ENCODE peak calls at places on chromosomes 12 and 14, in six cellular contexts. One of them, this sample, is unnamed.

GRCh38 chr14:35140718-35141581 is 18.6 kb downstream of the PRORP start:
- DNase-seq in coronary artery: no peak
- DNase-seq in left ventricle myocardium inferior: no peak
- DNase-seq in lung: no peak
- DNase-seq in A549: no peak
- DNase-seq in mammary epithelial cell: no peak
- DNase-seq in this sample: peak; percentile 38

GRCh38 chr12:104410786-104411185 is 46.0 kb upstream of the CHST11 start:
- DNase-seq in left ventricle myocardium inferior: no peak
- DNase-seq in lung: no peak
- DNase-seq in coronary artery: no peak
- DNase-seq in A549: no peak
- DNase-seq in mammary epithelial cell: no peak
- DNase-seq in this sample: no peak

GRCh38 chr12:116066381-116067230 is 210.9 kb downstream of the MED13L start:
- DNase-seq in mammary epithelial cell: no peak
- DNase-seq in lung: no peak
- DNase-seq in A549: peak; percentile 72
- DNase-seq in coronary artery: no peak
- DNase-seq in left ventricle myocardium inferior: peak; percentile 23
- DNase-seq in this sample: peak; percentile 32

GRCh38 chr12:65952737-65953209 is 128.5 kb downstream of the HMGA2 start:
- DNase-seq in A549: peak; percentile 42
- DNase-seq in mammary epithelial cell: peak; percentile 79
- DNase-seq in lung: no peak
- DNase-seq in left ventricle myocardium inferior: no peak
- DNase-seq in coronary artery: no peak
- DNase-seq in this sample: no peak

GRCh38 chr12:98752726-98753125 is 107.6 kb downstream of the APAF1 start:
- DNase-seq in left ventricle myocardium inferior: no peak
- DNase-seq in coronary artery: no peak
- DNase-seq in A549: peak; percentile 6
- DNase-seq in mammary epithelial cell: no peak
- DNase-seq in lung: no peak
- DNase-seq in this sample: no peak

GRCh38 chr12:113065126-113066007 is 8.8 kb downstream of the DTX1 start:
- DNase-seq in mammary epithelial cell: no peak
- DNase-seq in A549: no peak
- DNase-seq in coronary artery: no peak
- DNase-seq in left ventricle myocardium inferior: no peak
- DNase-seq in lung: no peak
- DNase-seq in this sample: peak; percentile 30

GRCh38 chr12:94290353-94290752 is 142.0 kb downstream of the PLXNC1 start:
- DNase-seq in left ventricle myocardium inferior: no peak
- DNase-seq in mammary epithelial cell: no peak
- DNase-seq in coronary artery: no peak
- DNase-seq in lung: no peak
- DNase-seq in A549: no peak
- DNase-seq in this sample: no peak

GRCh38 chr14:59595071-59595470 is 18.5 kb upstream of the CCDC175 start:
- DNase-seq in left ventricle myocardium inferior: no peak
- DNase-seq in lung: no peak
- DNase-seq in A549: no peak
- DNase-seq in coronary artery: no peak
- DNase-seq in mammary epithelial cell: no peak
- DNase-seq in this sample: no peak

GRCh38 chr14:95290769-95291440 is 28.8 kb downstream of the CLMN start:
- DNase-seq in mammary epithelial cell: peak; percentile 79
- DNase-seq in A549: no peak
- DNase-seq in left ventricle myocardium inferior: peak; percentile 64
- DNase-seq in lung: peak; percentile 41
- DNase-seq in coronary artery: peak; percentile 70
- DNase-seq in this sample: peak; percentile 36

GRCh38 chr14:103576371-103577024 is 13.7 kb downstream of the COA8 start:
- DNase-seq in mammary epithelial cell: peak; percentile 83
- DNase-seq in A549: peak; percentile 81
- DNase-seq in lung: peak; percentile 93
- DNase-seq in left ventricle myocardium inferior: peak; percentile 87
- DNase-seq in coronary artery: peak; percentile 94
- DNase-seq in this sample: peak; percentile 85

GRCh38 chr14:61742383-61742782 is 19.8 kb upstream of the SNAPC1 start:
- DNase-seq in A549: no peak
- DNase-seq in left ventricle myocardium inferior: no peak
- DNase-seq in mammary epithelial cell: no peak
- DNase-seq in lung: no peak
- DNase-seq in coronary artery: no peak
- DNase-seq in this sample: no peak

GRCh38 chr12:112978163-112979081 is at the start of gene OAS2:
- DNase-seq in A549: no peak
- DNase-seq in mammary epithelial cell: peak; percentile 71
- DNase-seq in left ventricle myocardium inferior: peak; percentile 40
- DNase-seq in coronary artery: peak; percentile 80
- DNase-seq in lung: peak; percentile 55
- DNase-seq in this sample: peak; percentile 57

GRCh38 chr12:119036878-119037493 is 55.6 kb downstream of the SRRM4 start:
- DNase-seq in mammary epithelial cell: no peak
- DNase-seq in A549: peak; percentile 33
- DNase-seq in coronary artery: no peak
- DNase-seq in lung: no peak
- DNase-seq in left ventricle myocardium inferior: no peak
- DNase-seq in this sample: no peak

GRCh38 chr12:67911293-67911637 is 78.0 kb upstream of the IFNG-AS1 start:
- DNase-seq in coronary artery: no peak
- DNase-seq in left ventricle myocardium inferior: peak; percentile 56
- DNase-seq in lung: no peak
- DNase-seq in A549: no peak
- DNase-seq in mammary epithelial cell: no peak
- DNase-seq in this sample: no peak

GRCh38 chr12:19869413-19869812 is 430.1 kb downstream of the AEBP2 start:
- DNase-seq in coronary artery: no peak
- DNase-seq in A549: no peak
- DNase-seq in lung: no peak
- DNase-seq in left ventricle myocardium inferior: no peak
- DNase-seq in mammary epithelial cell: no peak
- DNase-seq in this sample: no peak

GRCh38 chr14:85958069-85958468 is 428.1 kb downstream of the FLRT2 start:
- DNase-seq in coronary artery: no peak
- DNase-seq in A549: no peak
- DNase-seq in lung: no peak
- DNase-seq in mammary epithelial cell: no peak
- DNase-seq in left ventricle myocardium inferior: no peak
- DNase-seq in this sample: no peak

GRCh38 chr12:30969006-30969405 is 42.5 kb downstream of the TSPAN11 start:
- DNase-seq in coronary artery: no peak
- DNase-seq in mammary epithelial cell: no peak
- DNase-seq in lung: no peak
- DNase-seq in left ventricle myocardium inferior: no peak
- DNase-seq in A549: no peak
- DNase-seq in this sample: no peak

GRCh38 chr12:53071591-53072551 is 7.3 kb downstream of the SPRYD3 start:
- DNase-seq in coronary artery: peak; percentile 84
- DNase-seq in A549: no peak
- DNase-seq in left ventricle myocardium inferior: peak; percentile 87
- DNase-seq in mammary epithelial cell: no peak
- DNase-seq in lung: peak; percentile 48
- DNase-seq in this sample: no peak

GRCh38 chr12:24705741-24706358 is 243.1 kb downstream of the BCAT1 start:
- DNase-seq in left ventricle myocardium inferior: no peak
- DNase-seq in coronary artery: no peak
- DNase-seq in A549: no peak
- DNase-seq in lung: no peak
- DNase-seq in mammary epithelial cell: no peak
- DNase-seq in this sample: no peak

GRCh38 chr14:80946187-80946586 is 4.6 kb upstream of the CEP128 start:
- DNase-seq in left ventricle myocardium inferior: no peak
- DNase-seq in mammary epithelial cell: peak; percentile 82
- DNase-seq in lung: no peak
- DNase-seq in A549: no peak
- DNase-seq in coronary artery: no peak
- DNase-seq in this sample: no peak

GRCh38 chr14:102854397-102854703 is 68.1 kb upstream of the AMN start:
- DNase-seq in left ventricle myocardium inferior: no peak
- DNase-seq in mammary epithelial cell: no peak
- DNase-seq in lung: no peak
- DNase-seq in A549: no peak
- DNase-seq in coronary artery: no peak
- DNase-seq in this sample: no peak

GRCh38 chr12:127664901-127665300 is 602.1 kb upstream of the TMEM132C start:
- DNase-seq in coronary artery: no peak
- DNase-seq in mammary epithelial cell: no peak
- DNase-seq in left ventricle myocardium inferior: no peak
- DNase-seq in lung: no peak
- DNase-seq in A549: no peak
- DNase-seq in this sample: no peak

GRCh38 chr14:91801358-91801757 is 66.0 kb downstream of the TC2N start:
- DNase-seq in left ventricle myocardium inferior: no peak
- DNase-seq in lung: no peak
- DNase-seq in mammary epithelial cell: no peak
- DNase-seq in A549: no peak
- DNase-seq in coronary artery: no peak
- DNase-seq in this sample: no peak

GRCh38 chr12:89353188-89353822 is 1.0 kb upstream of the DUSP6 start:
- DNase-seq in lung: peak; percentile 76
- DNase-seq in left ventricle myocardium inferior: peak; percentile 78
- DNase-seq in A549: peak; percentile 88
- DNase-seq in mammary epithelial cell: no peak
- DNase-seq in coronary artery: peak; percentile 87
- DNase-seq in this sample: peak; percentile 59

GRCh38 chr12:1848741-1849140 is 28.4 kb downstream of the LRTM2 start:
- DNase-seq in lung: no peak
- DNase-seq in left ventricle myocardium inferior: no peak
- DNase-seq in coronary artery: peak; percentile 36
- DNase-seq in A549: no peak
- DNase-seq in mammary epithelial cell: no peak
- DNase-seq in this sample: no peak

GRCh38 chr14:44316647-44317432 is 190.2 kb downstream of the FSCB start:
- DNase-seq in A549: peak; percentile 92
- DNase-seq in left ventricle myocardium inferior: no peak
- DNase-seq in lung: no peak
- DNase-seq in coronary artery: no peak
- DNase-seq in mammary epithelial cell: peak; percentile 96
- DNase-seq in this sample: peak; percentile 82

GRCh38 chr14:103746706-103747105 is 31.1 kb downstream of the ZFYVE21 start:
- DNase-seq in left ventricle myocardium inferior: no peak
- DNase-seq in A549: no peak
- DNase-seq in coronary artery: no peak
- DNase-seq in mammary epithelial cell: no peak
- DNase-seq in lung: no peak
- DNase-seq in this sample: no peak

GRCh38 chr12:131987552-131987951 is 37.8 kb downstream of the EP400 start:
- DNase-seq in coronary artery: no peak
- DNase-seq in lung: no peak
- DNase-seq in left ventricle myocardium inferior: no peak
- DNase-seq in A549: no peak
- DNase-seq in mammary epithelial cell: no peak
- DNase-seq in this sample: no peak

GRCh38 chr12:49944718-49945117 is 5.8 kb upstream of the AQP2 start:
- DNase-seq in coronary artery: no peak
- DNase-seq in left ventricle myocardium inferior: no peak
- DNase-seq in A549: no peak
- DNase-seq in lung: no peak
- DNase-seq in mammary epithelial cell: no peak
- DNase-seq in this sample: no peak

GRCh38 chr12:85580562-85581168 is 255.5 kb downstream of the RASSF9 start:
- DNase-seq in coronary artery: no peak
- DNase-seq in left ventricle myocardium inferior: no peak
- DNase-seq in mammary epithelial cell: no peak
- DNase-seq in A549: no peak
- DNase-seq in lung: no peak
- DNase-seq in this sample: no peak
- TF ChIP-seq CTCF in coronary artery: no peak
- TF ChIP-seq CTCF in left ventricle myocardium inferior: no peak
- TF ChIP-seq CTCF in mammary epithelial cell: no peak
- TF ChIP-seq CTCF in A549: no peak
- TF ChIP-seq CTCF in lung: no peak
- TF ChIP-seq CTCF in this sample: no peak

DNA sequence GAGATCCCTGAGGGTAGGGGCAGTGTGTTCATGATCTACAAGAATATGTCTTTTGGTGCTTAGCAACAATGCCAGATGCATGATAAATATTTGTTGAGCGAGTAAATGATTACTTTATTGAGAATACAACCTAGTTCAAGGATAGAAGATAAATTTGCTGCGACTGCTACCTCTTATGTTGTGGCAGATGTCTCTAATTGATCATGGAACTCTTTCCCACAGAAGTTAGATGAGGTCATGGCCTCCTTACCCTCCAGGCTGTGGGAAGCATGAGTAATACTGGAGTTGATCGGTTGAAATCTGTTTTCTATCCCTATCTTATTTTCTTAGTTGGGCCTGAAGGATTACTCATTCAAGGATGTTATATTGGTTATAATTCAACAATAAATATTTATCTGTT is 415.8 kb downstream of the LRIG3 start:
- DNase-seq in coronary artery: no peak
- DNase-seq in left ventricle myocardium inferior: no peak
- DNase-seq in mammary epithelial cell: peak; percentile 74
- DNase-seq in lung: no peak
- DNase-seq in A549: peak; percentile 69
- DNase-seq in this sample: peak; percentile 53
- H3K27ac ChIP-seq in coronary artery: no peak overlapping the region
- H3K27ac ChIP-seq in left ventricle myocardium inferior: no peak overlapping the region
- H3K27ac ChIP-seq in mammary epithelial cell: peak overlapping the region; percentile 34
- H3K27ac ChIP-seq in lung: no peak overlapping the region
- H3K27ac ChIP-seq in A549: peak overlapping the region; percentile 38
- H3K27ac ChIP-seq in this sample: no peak overlapping the region

GRCh38 chr14:73771848-73772705 is 57.9 kb upstream of the PNMA1 start:
- DNase-seq in mammary epithelial cell: peak; percentile 81
- DNase-seq in lung: no peak
- DNase-seq in coronary artery: no peak
- DNase-seq in A549: no peak
- DNase-seq in left ventricle myocardium inferior: no peak
- DNase-seq in this sample: peak; percentile 71
- TF ChIP-seq CTCF in mammary epithelial cell: no peak
- TF ChIP-seq CTCF in lung: no peak
- TF ChIP-seq CTCF in coronary artery: no peak
- TF ChIP-seq CTCF in A549: no peak
- TF ChIP-seq CTCF in left ventricle myocardium inferior: no peak
- TF ChIP-seq CTCF in this sample: no peak

GRCh38 chr12:92143280-92143679 is 2.4 kb downstream of the BTG1 start:
- DNase-seq in mammary epithelial cell: no peak
- DNase-seq in lung: no peak
- DNase-seq in coronary artery: no peak
- DNase-seq in A549: no peak
- DNase-seq in left ventricle myocardium inferior: no peak
- DNase-seq in this sample: no peak

GRCh38 chr12:92139634-92140555 is 5.8 kb downstream of the BTG1 start:
- DNase-seq in lung: no peak
- DNase-seq in coronary artery: no peak
- DNase-seq in left ventricle myocardium inferior: no peak
- DNase-seq in mammary epithelial cell: peak; percentile 76
- DNase-seq in A549: no peak
- DNase-seq in this sample: no peak

GRCh38 chr12:92142251-92142896 is 3.3 kb downstream of the BTG1 start:
- DNase-seq in A549: no peak
- DNase-seq in mammary epithelial cell: no peak
- DNase-seq in lung: no peak
- DNase-seq in coronary artery: no peak
- DNase-seq in left ventricle myocardium inferior: no peak
- DNase-seq in this sample: no peak

GRCh38 chr12:92141585-92142244 is 3.9 kb downstream of the BTG1 start:
- DNase-seq in mammary epithelial cell: peak; percentile 64
- DNase-seq in left ventricle myocardium inferior: no peak
- DNase-seq in lung: no peak
- DNase-seq in A549: no peak
- DNase-seq in coronary artery: no peak
- DNase-seq in this sample: no peak

GRCh38 chr12:92140919-92141536 is 4.6 kb downstream of the BTG1 start:
- DNase-seq in mammary epithelial cell: no peak
- DNase-seq in left ventricle myocardium inferior: no peak
- DNase-seq in A549: no peak
- DNase-seq in coronary artery: no peak
- DNase-seq in lung: no peak
- DNase-seq in this sample: no peak
- H3K27ac ChIP-seq in mammary epithelial cell: peak overlapping the region; percentile 92
- H3K27ac ChIP-seq in left ventricle myocardium inferior: peak overlapping the region; percentile 98
- H3K27ac ChIP-seq in A549: peak overlapping the region; percentile 72
- H3K27ac ChIP-seq in coronary artery: peak overlapping the region; percentile 46
- H3K27ac ChIP-seq in lung: peak overlapping the region; percentile 74
- H3K27ac ChIP-seq in this sample: no peak overlapping the region

This sample was measured in RWPE1.